ENCODE peak calls at places on chromosomes 2 and 18, in four cellular contexts. U is colonic mucosa, J is AG04450, W is MCF 10A. Y is an unnamed sample.

GRCh38 chr18:35030234-35030989 is 10.8 kb upstream of the MAPRE2 start:
- DNase-seq in J (no peak), W (no peak), U (peak), Y (no peak)

GRCh38 chr18:56799756-56800155 is 148.6 kb downstream of the WDR7 start:
- DNase-seq in J (no peak), W (no peak), U (no peak), Y (no peak)

GRCh38 chr2:163157411-163157810 is 318.8 kb upstream of the KCNH7 start:
- DNase-seq in U (no peak), J (peak), W (peak), Y (no peak)

GRCh38 chr18:13239557-13239956 is 21.0 kb downstream of the LDLRAD4 start:
- DNase-seq in W (no peak), U (no peak), J (no peak), Y (peak)

GRCh38 chr18:3002766-3003165 is 10.2 kb downstream of the LPIN2 start:
- DNase-seq in W (no peak), U (no peak), J (no peak), Y (no peak)

GRCh38 chr2:95074663-95075439 is 46.8 kb downstream of the MRPS5 start:
- DNase-seq in U (no peak), J (no peak), W (no peak), Y (no peak)

GRCh38 chr2:82998770-82999169 is 1460.3 kb downstream of the SUCLG1 start:
- DNase-seq in J (no peak), U (no peak), W (no peak), Y (no peak)

GRCh38 chr2:30222636-30223360 is 8.5 kb upstream of the LBH start:
- DNase-seq in U (no peak), W (no peak), J (no peak), Y (no peak)

GRCh38 chr2:32632089-32632488 is 4.2 kb downstream of the TTC27 start:
- DNase-seq in U (no peak), J (no peak), W (peak), Y (no peak)

GRCh38 chr2:60652822-60653315 is 99.4 kb upstream of the BCL11A start:
- DNase-seq in W (no peak), J (no peak), U (no peak), Y (no peak)

GRCh38 chr2:241762321-241762932 is 14.2 kb upstream of the GAL3ST2 start:
- DNase-seq in W (no peak), J (no peak), U (no peak), Y (no peak)

GRCh38 chr2:62202019-62202722 is 6.3 kb downstream of the B3GNT2 start:
- DNase-seq in W (no peak), U (no peak), J (no peak), Y (no peak)

GRCh38 chr2:50335852-50336251 is 696.1 kb downstream of the NRXN1 start:
- DNase-seq in J (no peak), U (no peak), W (no peak), Y (no peak)

GRCh38 chr2:109410021-109410815 is 203.5 kb downstream of the SEPTIN10 start:
- DNase-seq in J (no peak), W (no peak), U (no peak), Y (no peak)

GRCh38 chr2:44975571-44976450 is 33.4 kb downstream of the SIX2 start:
- DNase-seq in U (no peak), J (no peak), W (no peak), Y (no peak)

GRCh38 chr2:133886735-133887675 is 318.7 kb upstream of the NCKAP5 start:
- DNase-seq in U (peak), W (peak), J (peak), Y (peak)

GRCh38 chr2:133888107-133888506 is 319.8 kb upstream of the NCKAP5 start:
- DNase-seq in J (no peak), W (no peak), U (no peak), Y (peak)

GRCh38 chr2:133887676-133888040 is 319.4 kb upstream of the NCKAP5 start:
- DNase-seq in W (no peak), U (no peak), J (no peak), Y (peak)

GRCh38 chr2:133885847-133886246 is 317.6 kb upstream of the NCKAP5 start:
- DNase-seq in J (no peak), U (no peak), W (peak), Y (peak)

DNA sequence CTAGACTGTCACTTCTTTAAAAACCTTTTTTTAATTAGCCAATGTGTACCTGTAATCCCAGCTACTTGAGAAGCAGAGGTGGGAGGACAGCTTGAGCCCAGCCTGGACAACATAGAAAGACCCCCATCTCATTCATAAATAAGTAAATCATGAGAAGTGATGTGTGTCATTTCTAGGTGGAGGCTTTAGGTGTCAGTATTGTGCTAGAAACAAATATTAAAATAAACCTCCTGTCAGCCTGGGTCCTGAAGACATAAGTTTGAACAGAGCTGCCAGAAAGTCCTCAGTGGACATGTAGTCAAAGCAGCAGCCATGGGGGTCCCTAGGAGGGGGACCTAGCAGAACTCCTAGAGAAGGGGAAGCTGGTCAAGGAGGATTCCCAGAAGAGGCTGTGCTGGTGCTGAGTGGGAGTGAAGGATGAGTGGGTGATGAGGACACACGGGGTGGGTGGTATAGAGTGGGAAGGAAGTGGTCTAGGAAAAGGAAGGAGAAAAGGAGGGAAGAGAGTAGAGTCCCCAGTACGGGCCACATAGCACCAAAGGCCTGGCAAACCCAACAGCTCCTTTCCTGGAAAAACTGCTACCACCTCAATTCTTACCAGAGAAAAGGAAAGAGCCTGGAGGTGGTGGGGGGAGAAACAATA is 316.6 kb upstream of the NCKAP5 start:
- DNase-seq in U (no peak), J (no peak), W (peak), Y (peak)
- TF ChIP-seq CTCF in U (no peak), J (peak), W (peak), Y (peak)

DNA sequence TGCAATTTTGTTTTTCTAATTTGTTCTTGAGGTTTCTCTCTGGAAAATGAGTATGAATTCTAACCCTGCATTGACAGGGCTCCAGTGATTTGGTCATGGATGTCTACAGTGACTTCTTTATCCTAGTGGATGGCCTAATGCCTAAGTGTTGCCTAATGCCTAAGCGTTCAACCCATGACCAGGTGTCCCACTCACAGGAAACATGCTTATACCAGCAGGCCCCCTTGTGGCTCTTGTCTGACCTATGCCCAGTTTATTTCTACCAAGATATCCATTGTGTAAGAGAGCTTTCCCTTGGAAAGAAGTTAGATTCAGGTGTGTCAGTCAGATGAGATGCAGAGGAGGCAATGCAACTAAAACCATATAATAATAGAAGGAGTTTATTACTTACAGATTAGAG is 77.8 kb upstream of the HNMT start:
- DNase-seq in J (no peak), U (no peak), W (peak), Y (no peak)
- TF ChIP-seq CTCF in J (no peak), U (no peak), W (peak), Y (no peak)

DNA sequence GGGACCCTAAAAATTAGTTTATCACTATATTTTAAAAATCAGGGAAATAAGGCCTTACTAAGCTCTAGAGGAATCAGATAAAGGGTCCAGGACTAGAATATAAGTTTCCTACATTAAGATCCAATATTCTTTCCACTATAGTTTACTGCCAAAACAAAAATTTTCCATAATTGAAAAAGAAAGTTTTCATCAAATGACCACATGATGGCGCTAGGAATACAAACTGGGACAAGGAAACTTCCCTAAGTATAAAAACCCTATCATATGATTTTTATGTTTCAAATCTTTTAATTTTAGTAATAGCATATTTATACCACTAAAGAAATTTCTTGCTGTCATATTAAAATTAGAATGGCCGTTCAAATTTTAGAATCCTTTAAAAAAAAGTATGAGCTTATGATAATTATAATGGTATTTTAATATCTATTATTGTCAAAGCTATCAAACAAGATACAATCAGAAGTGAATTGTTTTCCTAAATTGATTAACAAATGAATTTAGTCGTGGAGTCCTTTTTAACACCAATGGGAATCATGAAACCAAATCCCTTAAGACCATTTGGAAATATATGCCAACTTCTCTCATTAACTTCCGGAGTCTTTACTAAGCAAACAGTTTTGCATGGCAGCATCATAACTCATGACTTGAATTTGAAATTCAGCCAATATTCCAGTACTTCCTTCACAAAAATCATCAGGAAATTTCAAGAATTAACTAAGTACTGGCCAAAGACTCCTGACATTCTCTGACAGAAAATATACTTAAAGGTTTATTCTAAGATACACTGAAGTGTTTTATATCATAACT is 70.3 kb downstream of the SCN1A start:
- DNase-seq in J (no peak), W (peak), U (no peak), Y (no peak)
- TF ChIP-seq CTCF in J (peak), W (peak), U (peak), Y (peak)

DNA sequence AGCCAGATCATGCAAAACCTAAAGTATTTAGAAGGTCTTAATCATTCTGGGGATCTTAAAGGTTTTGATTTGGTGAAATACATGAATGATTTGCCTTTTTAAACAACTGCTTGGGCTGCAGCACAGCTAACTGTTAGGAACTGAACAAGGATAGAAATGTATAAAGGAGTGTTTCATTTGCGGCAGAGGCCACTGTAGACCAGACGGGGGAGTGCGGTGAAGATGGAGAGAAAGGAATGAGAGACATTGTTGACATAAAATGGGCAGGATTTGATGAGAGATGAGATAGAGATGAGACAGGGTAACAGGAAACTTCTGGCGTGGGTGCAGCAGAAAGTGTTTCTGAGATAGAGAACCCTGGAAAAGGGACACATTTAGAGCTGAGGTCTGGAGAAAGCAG is 308.1 kb downstream of the TMX3 start:
- DNase-seq in U (no peak), J (no peak), W (no peak), Y (no peak)
- TF ChIP-seq CTCF in U (no peak), J (peak), W (no peak), Y (no peak)

GRCh38 chr2:27796991-27797752 is 25.7 kb downstream of the MRPL33 start:
- DNase-seq in J (no peak), W (peak), U (no peak), Y (no peak)
- TF ChIP-seq CTCF in J (no peak), W (no peak), U (no peak), Y (no peak)

GRCh38 chr2:42493885-42494433 is at the start of gene KCNG3:
- DNase-seq in W (no peak), J (no peak), U (peak), Y (no peak)

GRCh38 chr2:42494434-42495233 is 852 bp upstream of the KCNG3 start:
- DNase-seq in W (peak), J (peak), U (peak), Y (peak)

GRCh38 chr2:42493468-42493884 is 306 bp downstream of the KCNG3 start:
- DNase-seq in U (no peak), J (no peak), W (no peak), Y (no peak)

GRCh38 chr2:42495611-42496010 is 1.8 kb upstream of the KCNG3 start:
- DNase-seq in U (no peak), J (no peak), W (no peak), Y (no peak)

GRCh38 chr2:42495234-42495581 is 1.4 kb upstream of the KCNG3 start:
- DNase-seq in W (no peak), U (no peak), J (no peak), Y (no peak)
- TF ChIP-seq CTCF in W (no peak), U (no peak), J (no peak), Y (no peak)

GRCh38 chr18:48829443-48830149 is 121.2 kb downstream of the SMAD7 start:
- DNase-seq in J (no peak), W (no peak), U (no peak), Y (peak)

GRCh38 chr18:48826806-48827205 is 124.0 kb downstream of the SMAD7 start:
- DNase-seq in J (no peak), W (no peak), U (peak), Y (peak)

GRCh38 chr18:48827321-48828200 is 123.2 kb downstream of the SMAD7 start:
- DNase-seq in U (no peak), W (no peak), J (no peak), Y (peak)

GRCh38 chr18:48828201-48828580 is 122.6 kb downstream of the SMAD7 start:
- DNase-seq in U (no peak), J (no peak), W (no peak), Y (peak)

DNA sequence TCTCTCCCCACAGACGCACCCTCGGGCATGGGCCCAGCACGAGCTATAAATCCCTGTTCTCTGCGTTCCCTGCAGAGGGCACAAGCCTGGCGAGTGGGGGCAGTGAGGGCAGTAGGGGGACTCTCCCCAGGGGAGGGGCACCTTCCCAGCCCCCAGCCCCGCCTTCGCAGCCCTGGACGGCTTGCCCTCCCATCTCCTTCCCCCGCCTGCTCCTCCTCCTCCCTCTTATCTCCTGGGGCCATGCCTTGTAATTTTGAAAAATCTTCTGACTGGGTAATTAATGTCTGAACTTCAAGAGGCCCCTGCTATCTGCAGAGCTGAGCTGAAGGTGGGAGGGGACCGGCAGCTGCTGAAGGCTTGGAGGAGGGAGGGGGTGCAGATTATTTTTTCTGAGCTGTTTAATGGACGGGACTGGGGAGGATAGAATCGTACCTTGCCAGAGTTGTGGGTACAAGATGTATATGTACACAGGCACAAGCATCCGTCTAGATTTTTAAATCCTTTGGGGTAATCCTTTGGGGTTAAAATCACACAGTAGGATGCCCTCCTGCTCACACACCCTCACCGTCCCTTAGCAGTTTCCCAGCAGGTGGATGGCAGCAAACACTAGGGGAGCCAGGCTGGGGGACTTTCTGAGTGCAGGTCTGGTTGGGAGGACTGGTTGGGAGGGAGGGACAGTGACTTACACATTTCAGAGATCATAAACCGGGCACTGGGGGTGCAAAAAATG is 121.9 kb downstream of the SMAD7 start:
- DNase-seq in J (no peak), U (no peak), W (no peak), Y (peak)
- TF ChIP-seq CTCF in J (no peak), U (no peak), W (no peak), Y (peak)

GRCh38 chr2:47541848-47542450 is 139.0 kb downstream of the MSH2 start:
- DNase-seq in J (peak), W (no peak), U (no peak), Y (no peak)
- TF ChIP-seq CTCF in J (no peak), W (no peak), U (no peak), Y (no peak)

DNA sequence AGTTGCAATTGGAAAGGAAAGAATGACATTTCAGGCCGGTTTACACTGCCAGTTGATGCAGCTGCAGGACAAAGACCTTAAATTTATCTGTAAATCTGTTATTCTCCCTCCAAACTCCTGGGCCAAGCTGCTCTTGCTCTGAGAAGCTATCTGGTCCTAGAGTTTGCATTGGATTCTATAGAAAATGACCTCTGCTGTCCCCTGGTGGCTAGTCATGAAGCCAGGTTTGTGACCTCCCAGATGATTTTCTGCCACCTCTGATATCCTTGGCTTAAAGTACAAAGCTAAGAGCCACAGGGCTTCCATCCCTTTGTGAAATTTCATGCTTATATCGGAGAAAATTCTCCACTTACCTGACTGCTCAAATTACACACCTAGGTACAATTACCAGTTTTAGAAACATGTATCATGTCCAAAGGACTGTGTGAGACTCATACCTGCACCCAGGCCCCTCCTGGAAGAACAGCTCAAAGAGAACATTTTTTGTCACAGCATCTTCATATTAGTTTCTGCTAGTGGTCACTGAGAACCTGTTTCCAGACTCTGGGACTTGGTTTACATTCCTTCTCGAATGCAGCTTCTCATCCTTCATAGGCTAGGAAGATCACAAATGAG is 28.9 kb upstream of the IER3IP1 start:
- DNase-seq in J (peak), U (peak), W (peak), Y (no peak)
- TF ChIP-seq CTCF in J (peak), U (peak), W (peak), Y (peak)

Y was measured in osteocyte.